ENCODE peak calls at places on chromosomes 6 and 20, in ten cellular contexts. C is fibroblast of the aortic adventitia, G is brain microvascular endothelial cell, P is GM20000, F is esophagus squamous epithelium, I is RWPE2, M is endothelial cell, U is GM23338, B is neural crest cell, N is stomach. L is an unnamed sample.

GRCh38 chr20:40814328-40814960 is 125.4 kb upstream of the MAFB start:
- DNase-seq in C (no peak), B (no peak), N (no peak), G (no peak), F (no peak), P (no peak), U (no peak), I (peak), M (no peak), L (no peak)

GRCh38 chr20:64188682-64189529 is 24.7 kb downstream of the MYT1 start:
- DNase-seq in M (peak), U (peak), C (peak), G (peak), F (no peak), N (no peak), P (no peak), B (peak), I (no peak), L (no peak)

GRCh38 chr6:53896237-53896636 is 101.4 kb downstream of the LRRC1 start:
- DNase-seq in I (no peak), U (peak), G (no peak), N (no peak), B (no peak), C (peak), M (no peak), F (no peak), P (no peak), L (no peak)

GRCh38 chr6:142331075-142331551 is 29.3 kb downstream of the ADGRG6 start:
- DNase-seq in G (peak), F (no peak), I (no peak), M (no peak), N (no peak), C (no peak), B (peak), U (no peak), P (no peak), L (peak)

GRCh38 chr6:30198166-30199084 is 14.8 kb downstream of the TRIM26 start:
- DNase-seq in B (no peak), F (no peak), I (no peak), C (no peak), P (no peak), U (no peak), M (no peak), N (no peak), G (no peak), L (no peak)

GRCh38 chr6:152380993-152381898 is 255.9 kb downstream of the SYNE1 start:
- DNase-seq in N (peak), M (peak), C (peak), P (no peak), I (peak), B (peak), U (no peak), F (no peak), G (peak), L (no peak)

GRCh38 chr20:14062171-14062570 is 66.9 kb downstream of the MACROD2 start:
- DNase-seq in N (no peak), U (no peak), G (no peak), I (no peak), C (no peak), F (no peak), M (no peak), B (no peak), P (no peak), L (no peak)

GRCh38 chr6:134288538-134289203 is 29.2 kb downstream of the SGK1 start:
- DNase-seq in U (no peak), G (peak), C (peak), F (no peak), I (no peak), B (no peak), P (peak), M (no peak), N (no peak), L (peak)

GRCh38 chr20:17995967-17996819 is 27.4 kb downstream of the MGME1 start:
- DNase-seq in C (peak), B (no peak), G (peak), F (no peak), P (peak), U (peak), I (no peak), N (no peak), M (peak), L (peak)

GRCh38 chr6:8017276-8017701 is 46.9 kb downstream of the BLOC1S5 start:
- DNase-seq in U (no peak), N (no peak), I (no peak), F (no peak), C (no peak), M (no peak), B (no peak), G (no peak), P (peak), L (no peak)

GRCh38 chr6:47651505-47651944 is 46.9 kb upstream of the ADGRF4 start:
- DNase-seq in F (no peak), M (no peak), C (peak), U (no peak), B (no peak), G (peak), P (no peak), N (no peak), I (no peak), L (no peak)

GRCh38 chr20:62357681-62358080 is 9.4 kb downstream of the LAMA5 start:
- DNase-seq in B (no peak), N (no peak), M (no peak), G (no peak), I (no peak), P (no peak), C (no peak), U (no peak), F (no peak), L (no peak)

GRCh38 chr20:46353506-46354206 is 45.4 kb upstream of the CDH22 start:
- DNase-seq in G (no peak), P (no peak), U (no peak), N (no peak), F (no peak), C (no peak), I (no peak), B (no peak), M (no peak), L (no peak)

GRCh38 chr20:38915355-38915754 is 10.9 kb upstream of the FAM83D start:
- DNase-seq in P (no peak), C (no peak), B (no peak), I (no peak), M (no peak), F (no peak), U (no peak), G (no peak), N (no peak), L (no peak)

GRCh38 chr6:139627091-139627490 is 252.6 kb upstream of the CITED2 start:
- DNase-seq in G (no peak), C (no peak), F (no peak), M (no peak), N (no peak), U (peak), P (no peak), B (no peak), I (no peak), L (no peak)

GRCh38 chr6:5213851-5214507 is 46.8 kb downstream of the LYRM4 start:
- DNase-seq in B (no peak), U (no peak), C (peak), P (no peak), N (no peak), F (no peak), M (no peak), I (no peak), G (peak), L (no peak)

GRCh38 chr6:18412644-18413043 is 25.5 kb downstream of the RNF144B start:
- DNase-seq in F (no peak), U (no peak), N (no peak), G (peak), M (no peak), B (no peak), P (no peak), I (no peak), C (no peak), L (no peak)

GRCh38 chr6:9553002-9553401 is 861.9 kb downstream of the TFAP2A start:
- DNase-seq in I (no peak), B (no peak), N (no peak), F (no peak), G (no peak), U (no peak), C (no peak), P (no peak), M (no peak), L (no peak)

GRCh38 chr20:4950841-4951240 is 50.5 kb downstream of the SLC23A2 start:
- DNase-seq in F (no peak), U (no peak), G (no peak), M (no peak), N (no peak), C (no peak), I (no peak), P (no peak), B (no peak), L (no peak)

GRCh38 chr6:27553123-27553904 is 80.4 kb upstream of the ZNF184 start:
- DNase-seq in B (peak), F (no peak), U (peak), M (peak), P (peak), C (peak), N (no peak), I (no peak), G (peak), L (peak)

GRCh38 chr20:36454664-36455427 is 86.5 kb upstream of the MYL9 start:
- DNase-seq in F (no peak), C (no peak), N (peak), I (no peak), B (no peak), M (no peak), U (peak), P (no peak), G (no peak), L (no peak)

GRCh38 chr6:161436106-161436876 is 162.4 kb upstream of the AGPAT4 start:
- DNase-seq in B (no peak), C (no peak), G (no peak), M (no peak), I (no peak), N (no peak), U (no peak), P (no peak), F (no peak), L (no peak)

GRCh38 chr6:150775804-150776203 is 89.7 kb upstream of the MTHFD1L start:
- DNase-seq in G (no peak), F (no peak), U (no peak), C (no peak), N (no peak), B (no peak), M (peak), P (no peak), I (no peak), L (no peak)

GRCh38 chr20:11952621-11953020 is 34.9 kb downstream of the BTBD3 start:
- DNase-seq in F (no peak), M (no peak), C (no peak), I (no peak), U (no peak), P (no peak), B (no peak), G (no peak), N (no peak), L (no peak)

GRCh38 chr6:4364711-4365110 is 229.3 kb upstream of the ECI2 start:
- DNase-seq in G (no peak), P (no peak), M (no peak), F (no peak), B (no peak), U (no peak), I (no peak), N (no peak), C (no peak), L (no peak)

GRCh38 chr6:49772296-49772695 is 14.8 kb downstream of the PGK2 start:
- DNase-seq in I (no peak), M (no peak), C (no peak), P (no peak), F (no peak), N (no peak), U (no peak), B (no peak), G (no peak), L (no peak)

GRCh38 chr6:162485464-162485863 is 242.1 kb downstream of the PRKN start:
- DNase-seq in N (no peak), U (no peak), G (no peak), M (no peak), I (no peak), B (no peak), P (no peak), C (no peak), F (no peak), L (no peak)

GRCh38 chr20:41769650-41770049 is 151.5 kb upstream of the CHD6 start:
- DNase-seq in B (no peak), I (no peak), P (no peak), N (no peak), M (no peak), G (no peak), U (peak), F (no peak), C (no peak), L (no peak)

GRCh38 chr20:2794202-2794748 is 6.2 kb downstream of the CPXM1 start:
- DNase-seq in F (no peak), B (no peak), M (no peak), N (no peak), G (no peak), C (no peak), U (no peak), P (no peak), I (no peak), L (no peak)

GRCh38 chr20:48019496-48019895 is 234.2 kb upstream of the SULF2 start:
- DNase-seq in F (no peak), N (no peak), I (no peak), U (no peak), C (no peak), B (no peak), G (no peak), M (no peak), P (no peak), L (no peak)

GRCh38 chr6:16758163-16758975 is 2.9 kb downstream of the ATXN1 start:
- DNase-seq in P (no peak), B (no peak), N (no peak), I (no peak), M (peak), F (no peak), C (no peak), U (peak), G (no peak), L (no peak)

GRCh38 chr20:63054103-63054474 is 47.3 kb upstream of the BHLHE23 start:
- DNase-seq in N (no peak), F (no peak), G (no peak), B (no peak), M (no peak), U (no peak), I (peak), P (no peak), C (no peak), L (no peak)

GRCh38 chr20:44097521-44098255 is 89.3 kb downstream of the JPH2 start:
- DNase-seq in U (no peak), I (peak), M (no peak), C (peak), G (no peak), P (no peak), N (no peak), F (no peak), B (no peak), L (no peak)

GRCh38 chr20:38256021-38256420 is 4.5 kb downstream of the KIAA1755 start:
- DNase-seq in G (no peak), U (no peak), M (no peak), C (no peak), B (no peak), N (no peak), I (peak), P (no peak), F (no peak), L (no peak)

DNA sequence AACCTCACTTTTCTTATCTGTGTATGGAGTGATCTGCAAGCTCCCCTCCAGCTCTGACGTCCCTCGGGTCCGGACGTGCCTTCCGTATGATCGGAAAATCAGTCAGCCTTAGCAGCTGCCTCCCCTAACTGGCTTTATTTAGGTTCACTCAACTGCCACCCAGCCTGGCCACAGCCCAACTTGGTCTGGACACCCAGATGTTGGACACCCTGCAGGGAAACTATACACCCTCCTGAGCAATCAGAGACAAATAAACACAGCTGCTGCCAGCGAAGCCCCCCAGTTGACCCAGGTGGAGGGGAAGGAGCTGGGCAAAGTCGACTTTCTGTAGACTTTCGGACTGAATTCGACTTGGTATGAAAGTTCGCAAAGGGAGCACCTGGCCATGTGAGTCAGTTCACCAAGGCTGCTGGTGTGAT is 28.9 kb downstream of the TBC1D7 start:
- DNase-seq in U (no peak), C (no peak), M (no peak), F (no peak), P (no peak), N (no peak), B (no peak), G (no peak), I (no peak), L (no peak)
- TF ChIP-seq CTCF in U (no peak), C (no peak), M (no peak), F (no peak), P (no peak), N (no peak), B (no peak), G (no peak), I (no peak), L (no peak)

GRCh38 chr6:74343804-74344203 is 647.8 kb downstream of the CD109 start:
- DNase-seq in B (no peak), F (no peak), U (no peak), C (peak), I (no peak), P (no peak), M (no peak), G (no peak), N (no peak), L (no peak)
- TF ChIP-seq CTCF in B (peak), F (no peak), U (no peak), C (peak), I (peak), P (no peak), M (no peak), G (peak), N (peak), L (no peak)

DNA sequence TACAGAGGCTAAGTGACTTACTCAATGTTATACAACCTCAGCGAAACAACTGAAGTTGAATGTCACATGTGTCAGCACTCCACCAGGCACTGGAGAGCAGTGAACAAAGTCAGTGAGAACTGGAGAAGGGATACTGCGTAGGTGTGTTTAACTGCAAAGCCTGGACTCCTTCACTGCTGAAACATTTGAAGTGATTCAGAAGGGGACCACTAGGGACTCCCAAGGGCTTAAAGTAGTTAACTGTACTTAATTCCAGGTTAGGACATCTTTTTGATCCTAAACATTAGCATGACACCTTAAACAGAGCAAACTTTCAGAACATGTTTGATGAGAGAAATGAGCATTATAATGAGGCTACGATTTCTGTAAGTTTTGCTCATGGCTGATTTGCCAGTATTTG is 45.0 kb upstream of the ZBTB24 start:
- DNase-seq in U (peak), F (no peak), N (no peak), B (no peak), G (no peak), P (no peak), I (no peak), C (no peak), M (no peak), L (no peak)
- TF ChIP-seq CTCF in U (peak), F (no peak), N (no peak), B (peak), G (peak), P (no peak), I (peak), C (peak), M (peak), L (no peak)

GRCh38 chr6:138211601-138212000 is 6.7 kb downstream of the PBOV1 start:
- DNase-seq in N (no peak), U (no peak), B (no peak), P (no peak), G (no peak), F (no peak), I (no peak), M (no peak), C (no peak), L (no peak)
- TF ChIP-seq CTCF in N (no peak), U (no peak), B (no peak), P (no peak), G (no peak), F (no peak), I (no peak), M (no peak), C (no peak), L (no peak)

L was measured in activated CD8-positive, alpha-beta T cell treated with anti-CD3 and anti-CD28 coated beads for 36 hours.